ENCODE peak calls at places on chromosomes 2 and 18, in nine cellular contexts. C is stimulated activated naive CD8-positive, alpha-beta T cell treated with anti-CD3 and anti-CD28 coated beads, Interleukin-15, Interleukin-2, amounts not matched to agents 100 U/mL and 50 U/mL, for 24 hours; P is NCI-H1092 treated with DMSO at 0.1 percent for 48 hours; W is AG09309; Z is stimulated activated CD8-positive, alpha-beta memory T cell treated with anti-CD3 and anti-CD28 coated beads, Interleukin-15, amount 100 ng/mL, for 24 hours; L is GM23338; J is fibroblast of lung; N is NCI-H1417; D is EL. F is an unnamed sample.

GRCh38 chr2:106057206-106057605 is 136.9 kb downstream of the UXS1 start:
- DNase-seq in L (no peak), D (no peak), Z (no peak), J (no peak), N (no peak), C (peak), W (no peak), P (no peak), F (no peak)

GRCh38 chr2:101736861-101737291 is 39.4 kb downstream of the MAP4K4 start:
- DNase-seq in J (peak), Z (no peak), W (peak), N (no peak), D (peak), L (no peak), C (no peak), P (no peak), F (peak)

GRCh38 chr2:1605102-1605501 is 139.2 kb downstream of the PXDN start:
- DNase-seq in C (no peak), P (peak), J (peak), Z (no peak), L (peak), W (no peak), N (no peak), D (peak), F (no peak)

GRCh38 chr2:72148391-72148974 is 821 bp upstream of the CYP26B1 start:
- DNase-seq in P (peak), W (no peak), J (no peak), L (peak), D (no peak), C (no peak), N (no peak), Z (no peak), F (no peak)

GRCh38 chr2:117555965-117556364 is 258.5 kb upstream of the DDX18 start:
- DNase-seq in C (no peak), D (no peak), N (no peak), L (no peak), J (no peak), P (peak), Z (no peak), W (no peak), F (no peak)

GRCh38 chr2:177265386-177265690 is 811 bp upstream of the NFE2L2 start:
- DNase-seq in J (peak), L (peak), N (no peak), W (no peak), Z (no peak), C (peak), D (no peak), P (peak), F (peak)

GRCh38 chr18:59502222-59502898 is 143.3 kb upstream of the LMAN1 start:
- DNase-seq in C (no peak), N (no peak), J (peak), D (peak), P (no peak), L (peak), W (peak), Z (no peak), F (no peak)

GRCh38 chr2:112811841-112812306 is 24.7 kb downstream of the IL1B start:
- DNase-seq in D (peak), C (no peak), L (no peak), N (no peak), J (peak), W (peak), Z (no peak), P (no peak), F (no peak)

GRCh38 chr2:100981011-100981410 is 21.1 kb upstream of the RPL31 start:
- DNase-seq in J (no peak), L (no peak), C (no peak), Z (no peak), W (no peak), N (no peak), D (no peak), P (no peak), F (no peak)

GRCh38 chr18:71374294-71374693 is 1085.4 kb downstream of the SOCS6 start:
- DNase-seq in L (no peak), C (no peak), Z (no peak), W (no peak), N (no peak), J (no peak), D (no peak), P (no peak), F (no peak)

GRCh38 chr2:227106845-227107759 is 56.9 kb downstream of the COL4A4 start:
- DNase-seq in P (peak), Z (no peak), J (peak), W (peak), N (peak), D (peak), L (peak), C (peak), F (peak)

GRCh38 chr2:238573065-238573778 is 146.5 kb downstream of the ASB1 start:
- DNase-seq in N (no peak), D (no peak), J (no peak), W (no peak), L (peak), Z (no peak), C (peak), P (no peak), F (no peak)

GRCh38 chr2:10289891-10290290 is 12.8 kb upstream of the HPCAL1 start:
- DNase-seq in P (no peak), Z (no peak), L (no peak), N (no peak), D (peak), C (no peak), W (no peak), J (peak), F (no peak)

GRCh38 chr18:8423051-8423558 is 186.1 kb upstream of the RAB12 start:
- DNase-seq in Z (no peak), W (peak), J (peak), C (no peak), D (peak), L (no peak), P (no peak), N (no peak), F (no peak)

GRCh38 chr2:241888641-241889040 is 19.1 kb downstream of the RTP5 start:
- DNase-seq in Z (no peak), J (no peak), C (no peak), W (no peak), L (no peak), P (no peak), D (no peak), N (no peak), F (no peak)

GRCh38 chr18:58299135-58299473 is 255.1 kb downstream of the NEDD4L start:
- DNase-seq in N (no peak), J (no peak), W (no peak), P (no peak), Z (no peak), D (no peak), L (no peak), C (no peak), F (no peak)

GRCh38 chr2:101360229-101360628 is 27.1 kb downstream of the CREG2 start:
- DNase-seq in D (peak), Z (no peak), J (no peak), P (no peak), C (no peak), W (no peak), N (no peak), L (no peak), F (no peak)

GRCh38 chr2:186884585-186884984 is 35.6 kb upstream of the ZSWIM2 start:
- DNase-seq in N (no peak), W (no peak), P (no peak), J (no peak), L (no peak), Z (no peak), C (no peak), D (no peak), F (no peak)

GRCh38 chr2:108485253-108485652 is 36.2 kb downstream of the GCC2 start:
- DNase-seq in D (no peak), P (no peak), Z (no peak), W (no peak), C (no peak), J (no peak), L (no peak), N (no peak), F (no peak)

GRCh38 chr2:40434638-40435296 is 17.1 kb downstream of the SLC8A1 start:
- DNase-seq in C (no peak), L (no peak), Z (no peak), D (peak), N (no peak), P (no peak), W (peak), J (peak), F (no peak)

GRCh38 chr2:191302459-191303155 is 57.4 kb downstream of the MYO1B start:
- DNase-seq in L (peak), Z (no peak), C (no peak), D (peak), J (no peak), P (no peak), W (no peak), N (no peak), F (no peak)

GRCh38 chr18:812123-812672 is at the start of gene YES1:
- DNase-seq in W (no peak), N (peak), L (peak), C (peak), D (peak), J (peak), Z (peak), P (peak), F (peak)

GRCh38 chr2:199303814-199304213 is 153.9 kb downstream of the SATB2 start:
- DNase-seq in P (no peak), J (peak), Z (no peak), N (no peak), L (peak), W (peak), D (peak), C (no peak), F (no peak)

GRCh38 chr2:133486706-133487305 is 81.5 kb downstream of the NCKAP5 start:
- DNase-seq in P (no peak), J (no peak), W (no peak), D (no peak), N (no peak), Z (no peak), L (no peak), C (no peak), F (no peak)

GRCh38 chr2:206217162-206217561 is 57.3 kb upstream of the ZDBF2 start:
- DNase-seq in C (no peak), L (peak), P (no peak), W (no peak), J (no peak), N (no peak), D (no peak), Z (no peak), F (no peak)

GRCh38 chr2:122451040-122451439 is 695.6 kb downstream of the TSN start:
- DNase-seq in P (peak), C (no peak), D (peak), N (peak), Z (no peak), J (peak), L (peak), W (no peak), F (no peak)

GRCh38 chr2:232463701-232464533 is 8.0 kb downstream of the ALPI start:
- DNase-seq in P (no peak), L (no peak), C (no peak), W (no peak), N (no peak), Z (no peak), D (no peak), J (no peak), F (no peak)

GRCh38 chr2:224836263-224836662 is 120.1 kb upstream of the CCDC195 start:
- DNase-seq in D (peak), P (no peak), W (peak), J (peak), L (no peak), C (no peak), Z (no peak), N (no peak), F (no peak)

GRCh38 chr2:229780856-229781773 is 66.8 kb upstream of the DNER start:
- DNase-seq in Z (no peak), W (no peak), C (no peak), D (peak), L (peak), N (peak), J (peak), P (peak), F (no peak)

GRCh38 chr2:232898592-232899541 is 28.8 kb downstream of the SNORC start:
- DNase-seq in C (no peak), Z (no peak), L (no peak), D (no peak), W (no peak), J (peak), P (no peak), N (no peak), F (no peak)